ENCODE peak calls at places on chromosomes 13 and 19, in eight cellular contexts. K is CD8-positive, alpha-beta T cell; J is astrocyte of the spinal cord; E is thoracic aorta; S is choroid plexus epithelial cell; O is fibroblast of lung; N is cardiac fibroblast; G is body of pancreas. X is an unnamed sample.

GRCh38 chr13:43572601-43573360 is 214.0 kb downstream of the ENOX1 start:
- DNase-seq in K (no peak), J (peak), E (no peak), S (no peak), O (no peak), N (peak), G (no peak), X (peak)

GRCh38 chr13:74136089-74136658 is 2.0 kb upstream of the KLF12 start:
- DNase-seq in K (no peak), J (peak), E (no peak), S (peak), O (peak), N (peak), G (no peak), X (no peak)

GRCh38 chr19:42143341-42144234 is 11.3 kb upstream of the POU2F2 start:
- DNase-seq in K (no peak), J (peak), E (no peak), S (peak), O (peak), N (peak), G (no peak), X (no peak)

GRCh38 chr19:3544742-3545668 is 6.0 kb downstream of the TEKTIP1 start:
- DNase-seq in K (peak), J (peak), E (no peak), S (peak), O (peak), N (peak), G (peak), X (no peak)

GRCh38 chr19:42323852-42324654 is 1.4 kb upstream of the MEGF8 start:
- DNase-seq in K (no peak), J (no peak), E (no peak), S (no peak), O (no peak), N (no peak), G (peak), X (no peak)

GRCh38 chr19:1522838-1523237 is 1.0 kb upstream of the PLK5 start:
- DNase-seq in K (no peak), J (no peak), E (no peak), S (no peak), O (no peak), N (no peak), G (no peak), X (no peak)

GRCh38 chr19:58054792-58055482 is 4.1 kb upstream of the ZNF135 start:
- DNase-seq in K (no peak), J (no peak), E (no peak), S (peak), O (peak), N (peak), G (peak), X (no peak)

GRCh38 chr19:31675187-31675913 is 326.1 kb upstream of the TSHZ3 start:
- DNase-seq in K (no peak), J (peak), E (no peak), S (peak), O (peak), N (peak), G (no peak), X (peak)

GRCh38 chr13:83919775-83920174 is 37.5 kb upstream of the SLITRK1 start:
- DNase-seq in K (no peak), J (no peak), E (no peak), S (no peak), O (no peak), N (no peak), G (no peak), X (no peak)

GRCh38 chr19:16118489-16119033 is 6.9 kb downstream of the RAB8A start:
- DNase-seq in K (no peak), J (no peak), E (no peak), S (no peak), O (no peak), N (no peak), G (no peak), X (no peak)

GRCh38 chr13:26968431-26969335 is 202.9 kb downstream of the USP12 start:
- DNase-seq in K (no peak), J (no peak), E (no peak), S (no peak), O (no peak), N (peak), G (peak), X (no peak)

GRCh38 chr19:35332817-35333216 is 3.8 kb downstream of the CD22 start:
- DNase-seq in K (peak), J (no peak), E (no peak), S (no peak), O (no peak), N (no peak), G (no peak), X (no peak)

GRCh38 chr19:13150919-13151604 is 851 bp downstream of the IER2 start:
- DNase-seq in K (no peak), J (no peak), E (no peak), S (no peak), O (no peak), N (no peak), G (peak), X (no peak)

GRCh38 chr19:3142292-3142670 is 6.4 kb downstream of the GNA15 start:
- DNase-seq in K (no peak), J (peak), E (no peak), S (no peak), O (peak), N (peak), G (no peak), X (no peak)

GRCh38 chr19:1265611-1266115 is 3.5 kb upstream of the CIRBP start:
- DNase-seq in K (no peak), J (peak), E (peak), S (peak), O (peak), N (peak), G (peak), X (no peak)

GRCh38 chr13:44283598-44283997 is 90.0 kb upstream of the SERP2 start:
- DNase-seq in K (no peak), J (no peak), E (no peak), S (no peak), O (no peak), N (no peak), G (no peak), X (no peak)

GRCh38 chr13:110541526-110541920 is 20.0 kb downstream of the RAB20 start:
- DNase-seq in K (no peak), J (no peak), E (no peak), S (no peak), O (peak), N (no peak), G (no peak), X (no peak)

GRCh38 chr13:113954046-113954841 is 19.6 kb downstream of the C13orf46 start:
- DNase-seq in K (no peak), J (no peak), E (no peak), S (no peak), O (no peak), N (no peak), G (no peak), X (no peak)

GRCh38 chr13:72839831-72840426 is 58.0 kb downstream of the PIBF1 start:
- DNase-seq in K (peak), J (peak), E (no peak), S (peak), O (peak), N (peak), G (peak), X (no peak)

GRCh38 chr13:53015971-53016370 is 12.6 kb upstream of the OLFM4 start:
- DNase-seq in K (no peak), J (no peak), E (no peak), S (no peak), O (no peak), N (no peak), G (no peak), X (no peak)

GRCh38 chr19:40465025-40465780 is at the start of gene BLVRB:
- DNase-seq in K (no peak), J (peak), E (no peak), S (peak), O (peak), N (peak), G (no peak), X (peak)

GRCh38 chr13:83765796-83766195 is 116.5 kb downstream of the SLITRK1 start:
- DNase-seq in K (no peak), J (no peak), E (no peak), S (peak), O (no peak), N (no peak), G (no peak), X (no peak)

GRCh38 chr19:12126707-12127106 is 13.4 kb downstream of the ZNF20 start:
- DNase-seq in K (no peak), J (no peak), E (no peak), S (peak), O (no peak), N (peak), G (peak), X (no peak)

GRCh38 chr19:7879102-7879770 is 5.0 kb upstream of the PRR36 start:
- DNase-seq in K (no peak), J (no peak), E (no peak), S (no peak), O (no peak), N (no peak), G (no peak), X (no peak)

GRCh38 chr19:41327499-41328156 is 17.7 kb downstream of the CCDC97 start:
- DNase-seq in K (peak), J (peak), E (no peak), S (peak), O (peak), N (peak), G (peak), X (no peak)

GRCh38 chr13:97224544-97225324 is 2.6 kb downstream of the MBNL2 start:
- DNase-seq in K (no peak), J (peak), E (no peak), S (peak), O (peak), N (peak), G (peak), X (no peak)

GRCh38 chr13:40983269-40983668 is 35.8 kb downstream of the ELF1 start:
- DNase-seq in K (no peak), J (no peak), E (no peak), S (peak), O (no peak), N (peak), G (no peak), X (no peak)
- H3K4me3 ChIP-seq in K (peak), J (no peak), E (peak), S (no peak), O (no peak), N (no peak), G (no peak), X (no peak)

GRCh38 chr19:17162580-17162979 is 52.6 kb upstream of the USE1 start:
- DNase-seq in K (no peak), J (no peak), E (no peak), S (no peak), O (no peak), N (no peak), G (no peak), X (no peak)
- TF ChIP-seq CTCF in K (no peak), J (no peak), E (no peak), S (no peak), O (no peak), N (no peak), G (no peak), X (no peak)

DNA sequence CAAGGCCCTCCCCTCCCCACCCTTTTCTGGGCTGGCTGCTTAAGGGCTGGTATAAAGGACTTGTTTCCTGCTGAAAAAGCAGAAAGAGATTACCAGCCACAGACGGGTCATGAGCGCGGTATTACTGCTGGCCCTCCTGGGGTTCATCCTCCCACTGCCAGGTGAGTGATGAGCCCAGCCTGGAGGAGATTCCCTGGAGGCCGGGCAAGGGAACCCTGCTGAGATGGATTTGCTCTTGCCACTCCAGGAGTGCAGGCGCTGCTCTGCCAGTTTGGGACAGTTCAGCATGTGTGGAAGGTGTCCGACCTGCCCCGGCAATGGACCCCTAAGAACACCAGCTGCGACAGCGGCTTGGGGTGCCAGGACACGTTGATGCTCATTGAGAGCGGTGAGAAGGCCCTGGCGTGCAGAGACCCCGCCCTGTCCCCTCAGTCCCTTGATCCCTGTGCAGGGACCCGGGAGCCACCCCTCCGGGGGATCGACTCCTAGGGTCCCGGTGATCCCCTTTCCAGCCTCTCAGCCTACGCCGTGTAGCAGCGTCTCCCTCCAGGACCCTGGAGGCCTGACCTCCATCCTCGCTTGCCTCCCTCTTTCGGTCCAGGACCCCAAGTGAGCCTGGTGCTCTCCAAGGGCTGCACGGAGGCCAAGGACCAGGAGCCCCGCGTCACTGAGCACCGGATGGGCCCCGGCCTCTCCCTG is at the start of gene CD177:
- DNase-seq in K (no peak), J (no peak), E (no peak), S (no peak), O (no peak), N (no peak), G (no peak), X (no peak)
- H3K4me3 ChIP-seq in K (no peak), J (no peak), E (no peak), S (no peak), O (no peak), N (no peak), G (no peak), X (no peak)

GRCh38 chr13:21674271-21675009 is 3.6 kb downstream of the FGF9 start:
- DNase-seq in K (no peak), J (no peak), E (no peak), S (no peak), O (no peak), N (no peak), G (no peak), X (no peak)

GRCh38 chr13:21675095-21676007 is 4.5 kb downstream of the FGF9 start:
- DNase-seq in K (peak), J (no peak), E (no peak), S (no peak), O (no peak), N (no peak), G (peak), X (no peak)

GRCh38 chr13:21672811-21673591 is 2.1 kb downstream of the FGF9 start:
- DNase-seq in K (no peak), J (no peak), E (no peak), S (no peak), O (no peak), N (no peak), G (no peak), X (no peak)

GRCh38 chr13:21671793-21672680 is 1.2 kb downstream of the FGF9 start:
- DNase-seq in K (no peak), J (no peak), E (no peak), S (no peak), O (no peak), N (no peak), G (no peak), X (no peak)

GRCh38 chr13:21673592-21674270 is 2.9 kb downstream of the FGF9 start:
- DNase-seq in K (no peak), J (no peak), E (no peak), S (peak), O (peak), N (peak), G (peak), X (no peak)
- TF ChIP-seq CTCF in K (peak), J (no peak), E (no peak), S (peak), O (no peak), N (no peak), G (no peak), X (no peak)

X was measured in AG04449.